ENCODE peak calls at places on chromosome 16, in ten cellular contexts. One of them, this sample, is unnamed.

GRCh38 chr16:1610841-1611653 is 825 bp downstream of the IFT140 start:
- DNase-seq in OCI-LY7: peak
- DNase-seq in fibroblast of mammary gland: peak
- DNase-seq in AG04449: no peak
- DNase-seq in lower leg skin: no peak
- DNase-seq in heart left ventricle: no peak
- DNase-seq in CD8-positive, alpha-beta T cell: no peak
- DNase-seq in AG04450: no peak
- DNase-seq in upper lobe of right lung: no peak
- DNase-seq in endothelial cell: peak
- DNase-seq in this sample: peak

GRCh38 chr16:64882385-64882784 is 239.5 kb downstream of the CDH11 start:
- DNase-seq in OCI-LY7: no peak
- DNase-seq in fibroblast of mammary gland: peak
- DNase-seq in AG04449: no peak
- DNase-seq in lower leg skin: no peak
- DNase-seq in heart left ventricle: peak
- DNase-seq in CD8-positive, alpha-beta T cell: no peak
- DNase-seq in AG04450: no peak
- DNase-seq in upper lobe of right lung: no peak
- DNase-seq in endothelial cell: no peak
- DNase-seq in this sample: no peak

GRCh38 chr16:67940436-67941089 is 3.4 kb downstream of the LCAT start:
- DNase-seq in OCI-LY7: no peak
- DNase-seq in fibroblast of mammary gland: no peak
- DNase-seq in AG04449: no peak
- DNase-seq in lower leg skin: no peak
- DNase-seq in heart left ventricle: no peak
- DNase-seq in CD8-positive, alpha-beta T cell: no peak
- DNase-seq in AG04450: no peak
- DNase-seq in upper lobe of right lung: no peak
- DNase-seq in endothelial cell: no peak
- DNase-seq in this sample: no peak

GRCh38 chr16:424033-424622 is 1.3 kb upstream of the RAB11FIP3 start:
- DNase-seq in OCI-LY7: no peak
- DNase-seq in fibroblast of mammary gland: peak
- DNase-seq in AG04449: peak
- DNase-seq in lower leg skin: peak
- DNase-seq in heart left ventricle: peak
- DNase-seq in CD8-positive, alpha-beta T cell: no peak
- DNase-seq in AG04450: peak
- DNase-seq in upper lobe of right lung: no peak
- DNase-seq in endothelial cell: no peak
- DNase-seq in this sample: no peak

GRCh38 chr16:57600048-57600835 is 28.2 kb upstream of the ADGRG1 start:
- DNase-seq in OCI-LY7: peak
- DNase-seq in fibroblast of mammary gland: peak
- DNase-seq in AG04449: no peak
- DNase-seq in lower leg skin: peak
- DNase-seq in heart left ventricle: peak
- DNase-seq in CD8-positive, alpha-beta T cell: peak
- DNase-seq in AG04450: no peak
- DNase-seq in upper lobe of right lung: peak
- DNase-seq in endothelial cell: peak
- DNase-seq in this sample: peak

GRCh38 chr16:77711775-77712174 is 10.5 kb upstream of the NUDT7 start:
- DNase-seq in OCI-LY7: no peak
- DNase-seq in fibroblast of mammary gland: peak
- DNase-seq in AG04449: no peak
- DNase-seq in lower leg skin: no peak
- DNase-seq in heart left ventricle: no peak
- DNase-seq in CD8-positive, alpha-beta T cell: no peak
- DNase-seq in AG04450: no peak
- DNase-seq in upper lobe of right lung: no peak
- DNase-seq in endothelial cell: no peak
- DNase-seq in this sample: no peak

GRCh38 chr16:57778658-57779057 is 23.6 kb downstream of the KIFC3 start:
- DNase-seq in OCI-LY7: no peak
- DNase-seq in fibroblast of mammary gland: no peak
- DNase-seq in AG04449: no peak
- DNase-seq in lower leg skin: no peak
- DNase-seq in heart left ventricle: no peak
- DNase-seq in CD8-positive, alpha-beta T cell: no peak
- DNase-seq in AG04450: no peak
- DNase-seq in upper lobe of right lung: no peak
- DNase-seq in endothelial cell: no peak
- DNase-seq in this sample: no peak

GRCh38 chr16:194516-194915 is 14.3 kb downstream of the HBQ1 start:
- DNase-seq in OCI-LY7: no peak
- DNase-seq in fibroblast of mammary gland: peak
- DNase-seq in AG04449: no peak
- DNase-seq in lower leg skin: no peak
- DNase-seq in heart left ventricle: no peak
- DNase-seq in CD8-positive, alpha-beta T cell: no peak
- DNase-seq in AG04450: no peak
- DNase-seq in upper lobe of right lung: no peak
- DNase-seq in endothelial cell: no peak
- DNase-seq in this sample: no peak

GRCh38 chr16:85350973-85351372 is 238.7 kb upstream of the CIBAR2 start:
- DNase-seq in OCI-LY7: no peak
- DNase-seq in fibroblast of mammary gland: peak
- DNase-seq in AG04449: peak
- DNase-seq in lower leg skin: peak
- DNase-seq in heart left ventricle: peak
- DNase-seq in CD8-positive, alpha-beta T cell: no peak
- DNase-seq in AG04450: peak
- DNase-seq in upper lobe of right lung: peak
- DNase-seq in endothelial cell: no peak
- DNase-seq in this sample: no peak

GRCh38 chr16:17364319-17365210 is 106.2 kb downstream of the XYLT1 start:
- DNase-seq in OCI-LY7: no peak
- DNase-seq in fibroblast of mammary gland: peak
- DNase-seq in AG04449: peak
- DNase-seq in lower leg skin: no peak
- DNase-seq in heart left ventricle: no peak
- DNase-seq in CD8-positive, alpha-beta T cell: peak
- DNase-seq in AG04450: peak
- DNase-seq in upper lobe of right lung: no peak
- DNase-seq in endothelial cell: no peak
- DNase-seq in this sample: no peak

GRCh38 chr16:3223913-3224515 is 10.9 kb downstream of the ZNF200 start:
- DNase-seq in OCI-LY7: no peak
- DNase-seq in fibroblast of mammary gland: peak
- DNase-seq in AG04449: no peak
- DNase-seq in lower leg skin: no peak
- DNase-seq in heart left ventricle: no peak
- DNase-seq in CD8-positive, alpha-beta T cell: no peak
- DNase-seq in AG04450: no peak
- DNase-seq in upper lobe of right lung: no peak
- DNase-seq in endothelial cell: no peak
- DNase-seq in this sample: no peak

DNA sequence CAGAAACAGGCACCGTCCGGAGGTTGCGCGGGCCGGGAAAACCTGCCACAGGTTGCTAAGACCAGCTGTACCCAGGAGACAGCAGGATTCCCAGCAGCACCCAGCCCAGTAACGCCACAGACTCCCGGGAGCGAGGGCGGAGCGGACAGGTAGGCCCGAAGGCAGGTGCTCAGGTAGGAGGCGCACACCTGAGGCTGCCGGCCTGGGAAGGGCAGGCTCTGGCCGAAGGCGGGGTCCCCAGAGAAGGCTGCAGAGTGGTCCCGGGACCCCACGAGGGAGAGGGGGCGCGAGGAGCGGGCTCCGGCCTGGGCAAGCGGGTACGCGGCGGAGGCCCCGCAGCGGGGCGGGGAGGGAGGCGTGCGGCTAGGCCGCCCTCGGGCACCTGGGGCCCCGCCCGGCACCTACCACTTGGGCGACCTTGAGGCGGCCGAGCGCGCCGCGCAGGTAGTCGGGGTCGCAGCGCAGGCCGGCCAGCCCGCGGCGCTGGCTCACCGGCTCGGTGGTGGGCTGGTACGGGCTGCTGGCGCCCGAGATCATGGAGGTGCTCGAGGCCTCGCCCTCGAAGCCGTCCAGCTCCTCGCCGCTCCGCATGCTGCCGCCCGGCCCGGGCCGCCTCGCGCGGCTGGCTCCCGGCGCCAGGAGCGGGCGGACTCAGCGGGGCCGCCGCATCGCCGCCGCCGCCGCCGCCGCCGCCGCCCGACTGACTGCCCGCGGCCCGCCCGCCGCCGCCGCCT is 441 bp downstream of the CMTM4 start:
- DNase-seq in OCI-LY7: no peak
- DNase-seq in fibroblast of mammary gland: no peak
- DNase-seq in AG04449: no peak
- DNase-seq in lower leg skin: peak
- DNase-seq in heart left ventricle: no peak
- DNase-seq in CD8-positive, alpha-beta T cell: peak
- DNase-seq in AG04450: no peak
- DNase-seq in upper lobe of right lung: peak
- DNase-seq in endothelial cell: peak
- DNase-seq in this sample: peak
- TF ChIP-seq CTCF in OCI-LY7: no peak
- TF ChIP-seq CTCF in fibroblast of mammary gland: no peak
- TF ChIP-seq CTCF in AG04449: no peak
- TF ChIP-seq CTCF in lower leg skin: no peak
- TF ChIP-seq CTCF in heart left ventricle: no peak
- TF ChIP-seq CTCF in CD8-positive, alpha-beta T cell: no peak
- TF ChIP-seq CTCF in AG04450: no peak
- TF ChIP-seq CTCF in upper lobe of right lung: no peak
- TF ChIP-seq CTCF in endothelial cell: no peak
- TF ChIP-seq CTCF in this sample: no peak

GRCh38 chr16:50546125-50546524 is 2.1 kb upstream of the NKD1 start:
- DNase-seq in OCI-LY7: no peak
- DNase-seq in fibroblast of mammary gland: no peak
- DNase-seq in AG04449: no peak
- DNase-seq in lower leg skin: no peak
- DNase-seq in heart left ventricle: no peak
- DNase-seq in CD8-positive, alpha-beta T cell: no peak
- DNase-seq in AG04450: no peak
- DNase-seq in upper lobe of right lung: no peak
- DNase-seq in endothelial cell: no peak
- DNase-seq in this sample: no peak

GRCh38 chr16:50548659-50549560 is 714 bp downstream of the NKD1 start:
- DNase-seq in OCI-LY7: no peak
- DNase-seq in fibroblast of mammary gland: no peak
- DNase-seq in AG04449: no peak
- DNase-seq in lower leg skin: no peak
- DNase-seq in heart left ventricle: no peak
- DNase-seq in CD8-positive, alpha-beta T cell: peak
- DNase-seq in AG04450: no peak
- DNase-seq in upper lobe of right lung: no peak
- DNase-seq in endothelial cell: peak
- DNase-seq in this sample: no peak

GRCh38 chr16:50549561-50549915 is 1.3 kb downstream of the NKD1 start:
- DNase-seq in OCI-LY7: no peak
- DNase-seq in fibroblast of mammary gland: no peak
- DNase-seq in AG04449: no peak
- DNase-seq in lower leg skin: no peak
- DNase-seq in heart left ventricle: no peak
- DNase-seq in CD8-positive, alpha-beta T cell: no peak
- DNase-seq in AG04450: no peak
- DNase-seq in upper lobe of right lung: no peak
- DNase-seq in endothelial cell: no peak
- DNase-seq in this sample: no peak

GRCh38 chr16:50547944-50548658 is at the start of gene NKD1:
- DNase-seq in OCI-LY7: peak
- DNase-seq in fibroblast of mammary gland: peak
- DNase-seq in AG04449: no peak
- DNase-seq in lower leg skin: peak
- DNase-seq in heart left ventricle: peak
- DNase-seq in CD8-positive, alpha-beta T cell: peak
- DNase-seq in AG04450: no peak
- DNase-seq in upper lobe of right lung: peak
- DNase-seq in endothelial cell: peak
- DNase-seq in this sample: peak

GRCh38 chr16:50547340-50547865 is 793 bp upstream of the NKD1 start:
- DNase-seq in OCI-LY7: peak
- DNase-seq in fibroblast of mammary gland: no peak
- DNase-seq in AG04449: no peak
- DNase-seq in lower leg skin: no peak
- DNase-seq in heart left ventricle: peak
- DNase-seq in CD8-positive, alpha-beta T cell: peak
- DNase-seq in AG04450: no peak
- DNase-seq in upper lobe of right lung: no peak
- DNase-seq in endothelial cell: peak
- DNase-seq in this sample: peak
- TF ChIP-seq CTCF in OCI-LY7: peak
- TF ChIP-seq CTCF in fibroblast of mammary gland: no peak
- TF ChIP-seq CTCF in AG04449: no peak
- TF ChIP-seq CTCF in lower leg skin: no peak
- TF ChIP-seq CTCF in heart left ventricle: no peak
- TF ChIP-seq CTCF in CD8-positive, alpha-beta T cell: no peak
- TF ChIP-seq CTCF in AG04450: no peak
- TF ChIP-seq CTCF in upper lobe of right lung: peak
- TF ChIP-seq CTCF in endothelial cell: no peak
- TF ChIP-seq CTCF in this sample: peak

DNA sequence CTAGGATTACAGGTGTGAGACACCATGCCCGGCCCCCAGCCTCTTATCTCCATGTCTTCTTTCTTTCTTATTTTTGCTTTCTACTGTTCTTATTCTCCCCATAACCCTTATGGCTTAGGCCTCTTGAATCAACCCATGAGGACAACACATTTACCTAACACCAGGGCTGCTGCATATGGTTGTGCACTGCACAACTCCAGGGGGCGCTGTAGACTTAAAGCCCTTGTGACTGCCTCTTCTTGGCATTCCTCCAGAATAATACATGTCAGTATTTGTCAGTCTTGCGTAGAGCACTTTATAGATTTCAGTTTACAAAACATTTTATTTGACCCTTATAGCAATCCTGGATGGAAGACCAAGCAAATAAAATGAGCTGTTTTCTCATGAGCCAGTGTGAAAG is 225.0 kb upstream of the SALL1 start:
- DNase-seq in OCI-LY7: no peak
- DNase-seq in fibroblast of mammary gland: no peak
- DNase-seq in AG04449: no peak
- DNase-seq in lower leg skin: no peak
- DNase-seq in heart left ventricle: no peak
- DNase-seq in CD8-positive, alpha-beta T cell: no peak
- DNase-seq in AG04450: no peak
- DNase-seq in upper lobe of right lung: no peak
- DNase-seq in endothelial cell: no peak
- DNase-seq in this sample: no peak
- TF ChIP-seq CTCF in OCI-LY7: peak
- TF ChIP-seq CTCF in fibroblast of mammary gland: peak
- TF ChIP-seq CTCF in AG04449: no peak
- TF ChIP-seq CTCF in lower leg skin: no peak
- TF ChIP-seq CTCF in heart left ventricle: no peak
- TF ChIP-seq CTCF in CD8-positive, alpha-beta T cell: no peak
- TF ChIP-seq CTCF in AG04450: peak
- TF ChIP-seq CTCF in upper lobe of right lung: no peak
- TF ChIP-seq CTCF in endothelial cell: no peak
- TF ChIP-seq CTCF in this sample: no peak

GRCh38 chr16:70470927-70471341 is 16.5 kb downstream of the FCSK start:
- DNase-seq in OCI-LY7: no peak
- DNase-seq in fibroblast of mammary gland: no peak
- DNase-seq in AG04449: no peak
- DNase-seq in lower leg skin: no peak
- DNase-seq in heart left ventricle: no peak
- DNase-seq in CD8-positive, alpha-beta T cell: no peak
- DNase-seq in AG04450: no peak
- DNase-seq in upper lobe of right lung: peak
- DNase-seq in endothelial cell: peak
- DNase-seq in this sample: peak
- TF ChIP-seq CTCF in OCI-LY7: peak
- TF ChIP-seq CTCF in fibroblast of mammary gland: peak
- TF ChIP-seq CTCF in AG04449: peak
- TF ChIP-seq CTCF in lower leg skin: no peak
- TF ChIP-seq CTCF in heart left ventricle: peak
- TF ChIP-seq CTCF in CD8-positive, alpha-beta T cell: no peak
- TF ChIP-seq CTCF in AG04450: peak
- TF ChIP-seq CTCF in upper lobe of right lung: peak
- TF ChIP-seq CTCF in endothelial cell: no peak
- TF ChIP-seq CTCF in this sample: peak

GRCh38 chr16:31074814-31075183 is 577 bp downstream of the ZNF646 start:
- DNase-seq in OCI-LY7: no peak
- DNase-seq in fibroblast of mammary gland: peak
- DNase-seq in AG04449: no peak
- DNase-seq in lower leg skin: no peak
- DNase-seq in heart left ventricle: no peak
- DNase-seq in CD8-positive, alpha-beta T cell: no peak
- DNase-seq in AG04450: no peak
- DNase-seq in upper lobe of right lung: no peak
- DNase-seq in endothelial cell: no peak
- DNase-seq in this sample: no peak
- TF ChIP-seq CTCF in OCI-LY7: peak
- TF ChIP-seq CTCF in fibroblast of mammary gland: no peak
- TF ChIP-seq CTCF in AG04449: no peak
- TF ChIP-seq CTCF in lower leg skin: no peak
- TF ChIP-seq CTCF in heart left ventricle: no peak
- TF ChIP-seq CTCF in CD8-positive, alpha-beta T cell: no peak
- TF ChIP-seq CTCF in AG04450: peak
- TF ChIP-seq CTCF in upper lobe of right lung: no peak
- TF ChIP-seq CTCF in endothelial cell: no peak
- TF ChIP-seq CTCF in this sample: no peak

This sample was measured in progenitor cell of endocrine pancreas.